ENCODE peak calls at places on chromosomes 12 and 14, in five cellular contexts. One of them, this sample, is unnamed.
A peak's percentile ranks its signal among the peaks of the same experiment; 100 is the strongest.

GRCh38 chr14:95045836-95046430 is 111.4 kb downstream of the DICER1 start:
- DNase-seq in H1: no peak
- DNase-seq in left lung: no peak
- DNase-seq in tibial artery: peak; percentile 49
- DNase-seq in transverse colon: no peak
- DNase-seq in this sample: peak; percentile 23

GRCh38 chr14:54444003-54444402 is 2.8 kb upstream of the CNIH1 start:
- DNase-seq in tibial artery: no peak
- DNase-seq in transverse colon: no peak
- DNase-seq in H1: no peak
- DNase-seq in left lung: no peak
- DNase-seq in this sample: no peak

GRCh38 chr12:113932411-113933196 is 33.5 kb downstream of the RBM19 start:
- DNase-seq in H1: no peak
- DNase-seq in left lung: no peak
- DNase-seq in tibial artery: no peak
- DNase-seq in transverse colon: no peak
- DNase-seq in this sample: peak; percentile 92

GRCh38 chr12:125689576-125690410 is 624.6 kb downstream of the AACS start:
- DNase-seq in H1: no peak
- DNase-seq in tibial artery: no peak
- DNase-seq in transverse colon: no peak
- DNase-seq in left lung: no peak
- DNase-seq in this sample: no peak

GRCh38 chr14:87109271-87109670 is 883.7 kb downstream of the GALC start:
- DNase-seq in transverse colon: no peak
- DNase-seq in H1: no peak
- DNase-seq in tibial artery: no peak
- DNase-seq in left lung: no peak
- DNase-seq in this sample: no peak

GRCh38 chr12:6745751-6746525 is 7.0 kb downstream of the MLF2 start:
- DNase-seq in tibial artery: no peak
- DNase-seq in transverse colon: no peak
- DNase-seq in left lung: no peak
- DNase-seq in H1: no peak
- DNase-seq in this sample: no peak

GRCh38 chr12:72673853-72674252 is 401.7 kb downstream of the TRHDE start:
- DNase-seq in transverse colon: no peak
- DNase-seq in H1: no peak
- DNase-seq in left lung: no peak
- DNase-seq in tibial artery: no peak
- DNase-seq in this sample: no peak

GRCh38 chr12:46933947-46934346 is 108.2 kb upstream of the SLC38A4 start:
- DNase-seq in left lung: no peak
- DNase-seq in tibial artery: no peak
- DNase-seq in transverse colon: no peak
- DNase-seq in H1: no peak
- DNase-seq in this sample: no peak

GRCh38 chr12:29552324-29552927 is 54.9 kb upstream of the OVCH1 start:
- DNase-seq in transverse colon: peak; percentile 69
- DNase-seq in H1: peak; percentile 13
- DNase-seq in left lung: peak; percentile 75
- DNase-seq in tibial artery: peak; percentile 74
- DNase-seq in this sample: peak; percentile 78

GRCh38 chr14:60508707-60509437 is at the start of gene SIX6:
- DNase-seq in tibial artery: no peak
- DNase-seq in H1: no peak
- DNase-seq in transverse colon: no peak
- DNase-seq in left lung: peak; percentile 71
- DNase-seq in this sample: no peak

GRCh38 chr12:2963760-2964292 is 4.6 kb downstream of the TEAD4 start:
- DNase-seq in transverse colon: no peak
- DNase-seq in H1: peak; percentile 78
- DNase-seq in left lung: no peak
- DNase-seq in tibial artery: no peak
- DNase-seq in this sample: peak; percentile 48

GRCh38 chr14:65434216-65434850 is 21.8 kb downstream of the FUT8 start:
- DNase-seq in transverse colon: no peak
- DNase-seq in tibial artery: no peak
- DNase-seq in left lung: no peak
- DNase-seq in H1: no peak
- DNase-seq in this sample: no peak

GRCh38 chr14:44453433-44454171 is 53.5 kb downstream of the FSCB start:
- DNase-seq in H1: no peak
- DNase-seq in left lung: no peak
- DNase-seq in transverse colon: no peak
- DNase-seq in tibial artery: no peak
- DNase-seq in this sample: no peak

GRCh38 chr14:20460458-20461229 is 590 bp downstream of the PIP4P1 start:
- DNase-seq in transverse colon: peak; percentile 81
- DNase-seq in left lung: no peak
- DNase-seq in H1: no peak
- DNase-seq in tibial artery: peak; percentile 73
- DNase-seq in this sample: peak; percentile 29

GRCh38 chr14:104895786-104896642 is 28.7 kb upstream of the PLD4 start:
- DNase-seq in transverse colon: peak; percentile 11
- DNase-seq in left lung: peak; percentile 82
- DNase-seq in H1: no peak
- DNase-seq in tibial artery: peak; percentile 69
- DNase-seq in this sample: peak; percentile 46

GRCh38 chr12:75779891-75780501 is 251.6 kb downstream of the PHLDA1 start:
- DNase-seq in transverse colon: no peak
- DNase-seq in tibial artery: no peak
- DNase-seq in left lung: no peak
- DNase-seq in H1: no peak
- DNase-seq in this sample: no peak

GRCh38 chr12:9319044-9319841 is 111.0 kb upstream of the PZP start:
- DNase-seq in transverse colon: no peak
- DNase-seq in tibial artery: no peak
- DNase-seq in H1: no peak
- DNase-seq in left lung: no peak
- DNase-seq in this sample: no peak

GRCh38 chr12:32390572-32391219 is 8.7 kb upstream of the FGD4 start:
- DNase-seq in tibial artery: no peak
- DNase-seq in left lung: peak; percentile 89
- DNase-seq in H1: no peak
- DNase-seq in transverse colon: peak; percentile 46
- DNase-seq in this sample: peak; percentile 57

GRCh38 chr12:2649201-2650030 is 145.4 kb upstream of the FKBP4 start:
- DNase-seq in H1: no peak
- DNase-seq in transverse colon: no peak
- DNase-seq in tibial artery: peak; percentile 20
- DNase-seq in left lung: no peak
- DNase-seq in this sample: no peak

GRCh38 chr12:92342574-92342973 is 196.9 kb upstream of the BTG1 start:
- DNase-seq in tibial artery: no peak
- DNase-seq in left lung: no peak
- DNase-seq in H1: no peak
- DNase-seq in transverse colon: no peak
- DNase-seq in this sample: no peak

GRCh38 chr14:21541413-21542074 is 15.4 kb upstream of the SALL2 start:
- DNase-seq in tibial artery: no peak
- DNase-seq in left lung: no peak
- DNase-seq in transverse colon: no peak
- DNase-seq in H1: no peak
- DNase-seq in this sample: no peak

GRCh38 chr14:55661029-55661428 is 81.0 kb downstream of the KTN1 start:
- DNase-seq in transverse colon: no peak
- DNase-seq in tibial artery: no peak
- DNase-seq in left lung: no peak
- DNase-seq in H1: no peak
- DNase-seq in this sample: no peak

GRCh38 chr12:1391722-1392121 is 202.7 kb downstream of the FBXL14 start:
- DNase-seq in tibial artery: no peak
- DNase-seq in left lung: no peak
- DNase-seq in H1: no peak
- DNase-seq in transverse colon: no peak
- DNase-seq in this sample: no peak

GRCh38 chr12:32235251-32235650 is 128.6 kb downstream of the BICD1 start:
- DNase-seq in H1: no peak
- DNase-seq in left lung: no peak
- DNase-seq in transverse colon: no peak
- DNase-seq in tibial artery: no peak
- DNase-seq in this sample: no peak

GRCh38 chr12:2301531-2302461 is 249.0 kb downstream of the CACNA1C start:
- DNase-seq in transverse colon: no peak
- DNase-seq in tibial artery: peak; percentile 95
- DNase-seq in left lung: no peak
- DNase-seq in H1: no peak
- DNase-seq in this sample: no peak

GRCh38 chr12:130026608-130027176 is 122.9 kb upstream of the TMEM132D start:
- DNase-seq in left lung: no peak
- DNase-seq in tibial artery: no peak
- DNase-seq in H1: no peak
- DNase-seq in transverse colon: peak; percentile 27
- DNase-seq in this sample: no peak

GRCh38 chr12:124385219-124385969 is 90.5 kb downstream of the RFLNA start:
- DNase-seq in tibial artery: no peak
- DNase-seq in left lung: no peak
- DNase-seq in H1: no peak
- DNase-seq in transverse colon: no peak
- DNase-seq in this sample: no peak

GRCh38 chr12:117986705-117987469 is 18.1 kb upstream of the KSR2 start:
- DNase-seq in H1: no peak
- DNase-seq in transverse colon: no peak
- DNase-seq in left lung: no peak
- DNase-seq in tibial artery: no peak
- DNase-seq in this sample: no peak

GRCh38 chr12:99959549-99960170 is 25.1 kb downstream of the ANKS1B start:
- DNase-seq in transverse colon: no peak
- DNase-seq in left lung: no peak
- DNase-seq in H1: no peak
- DNase-seq in tibial artery: no peak
- DNase-seq in this sample: no peak

DNA sequence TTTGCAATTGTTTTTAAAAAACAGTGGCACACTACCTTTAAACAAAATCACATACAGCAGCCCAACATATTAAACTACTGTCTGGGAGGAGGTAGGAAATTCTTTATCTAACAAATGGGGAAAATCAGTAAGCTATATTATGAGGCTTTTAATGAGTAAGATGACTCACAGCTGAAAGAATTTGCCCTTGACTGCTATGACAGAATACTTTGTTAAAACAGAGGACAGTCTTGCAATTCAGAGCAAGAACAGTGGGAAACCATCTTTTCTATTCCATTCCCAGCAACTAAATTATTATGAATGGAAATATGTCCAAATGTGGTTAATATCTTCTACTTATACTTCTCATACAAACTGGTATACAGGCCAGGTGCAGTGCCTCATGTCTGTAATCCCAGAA is 49.2 kb upstream of the SGPP1 start:
- DNase-seq in transverse colon: no peak
- DNase-seq in H1: no peak
- DNase-seq in left lung: no peak
- DNase-seq in tibial artery: no peak
- DNase-seq in this sample: no peak
- TF ChIP-seq CTCF in transverse colon: no peak
- TF ChIP-seq CTCF in H1: no peak
- TF ChIP-seq CTCF in left lung: no peak
- TF ChIP-seq CTCF in tibial artery: no peak
- TF ChIP-seq CTCF in this sample: no peak

GRCh38 chr14:67461341-67461985 is 27.1 kb downstream of the TMEM229B start:
- DNase-seq in H1: no peak
- DNase-seq in tibial artery: no peak
- DNase-seq in left lung: no peak
- DNase-seq in transverse colon: no peak
- DNase-seq in this sample: no peak
- H3K4me1 ChIP-seq in H1: peaks cover 2% of the 10 kb centered on the region
- H3K4me1 ChIP-seq in tibial artery: no peaks in the 10 kb centered on the region
- H3K4me1 ChIP-seq in left lung: no peaks in the 10 kb centered on the region
- H3K4me1 ChIP-seq in transverse colon: no peaks in the 10 kb centered on the region
- H3K4me1 ChIP-seq in this sample: no peaks in the 10 kb centered on the region

GRCh38 chr14:26930576-26930975 is 332.7 kb upstream of the NOVA1 start:
- DNase-seq in H1: no peak
- DNase-seq in tibial artery: no peak
- DNase-seq in transverse colon: no peak
- DNase-seq in left lung: no peak
- DNase-seq in this sample: no peak

GRCh38 chr14:26926585-26926984 is 328.8 kb upstream of the NOVA1 start:
- DNase-seq in H1: no peak
- DNase-seq in transverse colon: no peak
- DNase-seq in tibial artery: no peak
- DNase-seq in left lung: no peak
- DNase-seq in this sample: no peak

DNA sequence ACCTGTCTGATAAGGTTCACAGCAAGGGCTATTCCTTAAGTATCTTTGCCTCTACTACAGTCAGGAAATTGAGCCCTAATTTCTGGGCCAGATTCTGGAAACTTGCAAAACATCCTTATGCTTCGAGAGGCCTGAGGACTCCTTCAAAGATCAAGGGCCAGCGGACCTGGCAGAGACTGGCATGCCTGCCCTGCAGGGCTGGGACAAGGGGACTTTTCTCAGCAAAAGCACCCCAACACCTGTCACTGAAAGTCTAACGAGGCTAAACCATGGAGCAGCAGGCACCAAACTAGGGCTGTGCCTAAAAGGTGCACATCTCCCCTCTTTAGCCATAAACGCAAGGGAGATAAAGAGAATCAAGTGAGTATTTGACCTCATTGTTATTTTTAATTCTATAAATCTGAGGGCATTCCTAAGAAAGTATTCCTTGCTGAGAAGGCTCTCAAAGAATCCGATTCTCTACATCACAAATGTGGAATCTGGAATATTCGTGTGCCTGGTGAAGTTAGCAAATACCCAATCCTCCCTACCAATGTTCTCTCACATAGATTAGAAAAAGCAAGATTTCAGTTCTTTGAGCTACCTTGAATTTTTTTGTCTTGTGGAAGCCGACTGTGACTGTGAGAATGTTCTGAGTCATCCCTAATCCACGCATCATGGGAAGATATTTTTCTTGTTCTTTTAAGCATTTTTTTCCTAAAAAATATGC is 328.2 kb upstream of the NOVA1 start:
- DNase-seq in H1: no peak
- DNase-seq in transverse colon: no peak
- DNase-seq in tibial artery: no peak
- DNase-seq in left lung: peak; percentile 59
- DNase-seq in this sample: no peak
- H3K27ac ChIP-seq in H1: no peak overlapping the region
- H3K27ac ChIP-seq in transverse colon: no peak overlapping the region
- H3K27ac ChIP-seq in tibial artery: no peak overlapping the region
- H3K27ac ChIP-seq in left lung: no peak overlapping the region
- H3K27ac ChIP-seq in this sample: no peak overlapping the region

GRCh38 chr12:26195641-26196423 is 459 bp downstream of the SSPN start:
- DNase-seq in left lung: peak; percentile 80
- DNase-seq in transverse colon: peak; percentile 62
- DNase-seq in H1: no peak
- DNase-seq in tibial artery: peak; percentile 85
- DNase-seq in this sample: no peak
- TF ChIP-seq CTCF in left lung: no peak
- TF ChIP-seq CTCF in transverse colon: no peak
- TF ChIP-seq CTCF in H1: no peak
- TF ChIP-seq CTCF in tibial artery: no peak
- TF ChIP-seq CTCF in this sample: no peak

GRCh38 chr14:88821378-88821777 is 3.1 kb upstream of the TTC8 start:
- DNase-seq in tibial artery: no peak
- DNase-seq in left lung: no peak
- DNase-seq in transverse colon: no peak
- DNase-seq in H1: no peak
- DNase-seq in this sample: no peak
- H3K4me1 ChIP-seq in tibial artery: no peaks in the 10 kb centered on the region
- H3K4me1 ChIP-seq in left lung: peaks cover 4% of the 10 kb centered on the region
- H3K4me1 ChIP-seq in transverse colon: peaks cover 6% of the 10 kb centered on the region
- H3K4me1 ChIP-seq in H1: no peaks in the 10 kb centered on the region
- H3K4me1 ChIP-seq in this sample: no peaks in the 10 kb centered on the region